ENCODE peak calls at places on chromosomes 3 and 15, in ten cellular contexts. P, F, X, Y, H, N, D, U, M and I are unnamed samples.

GRCh38 chr15:67701669-67702068 is 123.6 kb upstream of the SKOR1 start:
- DNase-seq in P (no peak), F (no peak), X (no peak), Y (no peak), H (no peak), N (no peak), D (no peak), U (peak), M (no peak), I (no peak)

GRCh38 chr3:35663471-35663870 is 24.1 kb downstream of the ARPP21 start:
- DNase-seq in P (no peak), F (no peak), X (no peak), Y (no peak), H (no peak), N (no peak), D (peak), U (no peak), M (peak), I (no peak)

GRCh38 chr3:194395201-194395600 is 3.9 kb downstream of the GP5 start:
- DNase-seq in P (no peak), F (no peak), X (no peak), Y (no peak), H (no peak), N (no peak), D (no peak), U (no peak), M (no peak), I (no peak)

GRCh38 chr15:71940004-71940588 is 129.7 kb downstream of the NR2E3 start:
- DNase-seq in P (no peak), F (no peak), X (no peak), Y (peak), H (no peak), N (no peak), D (no peak), U (peak), M (no peak), I (no peak)

GRCh38 chr3:81242871-81243270 is 518.6 kb downstream of the GBE1 start:
- DNase-seq in P (no peak), F (no peak), X (no peak), Y (no peak), H (no peak), N (peak), D (no peak), U (peak), M (no peak), I (no peak)

GRCh38 chr15:47718474-47719440 is 1.5 kb downstream of the SEMA6D start:
- DNase-seq in P (peak), F (no peak), X (peak), Y (peak), H (no peak), N (no peak), D (peak), U (peak), M (peak), I (no peak)

GRCh38 chr3:61564405-61565059 is 3.2 kb downstream of the PTPRG start:
- DNase-seq in P (peak), F (peak), X (peak), Y (peak), H (peak), N (no peak), D (peak), U (peak), M (peak), I (peak)

GRCh38 chr3:147989344-147989743 is 580.2 kb downstream of the ZIC1 start:
- DNase-seq in P (no peak), F (no peak), X (no peak), Y (no peak), H (no peak), N (no peak), D (no peak), U (no peak), M (no peak), I (no peak)

GRCh38 chr3:170869645-170870593 is at the start of gene RPL22L1:
- DNase-seq in P (peak), F (peak), X (peak), Y (peak), H (peak), N (peak), D (peak), U (peak), M (peak), I (peak)
- TF ChIP-seq CTCF in P (peak), F (peak), X (peak), Y (no peak), H (no peak), N (no peak), D (no peak), U (peak), M (no peak), I (peak)

DNA sequence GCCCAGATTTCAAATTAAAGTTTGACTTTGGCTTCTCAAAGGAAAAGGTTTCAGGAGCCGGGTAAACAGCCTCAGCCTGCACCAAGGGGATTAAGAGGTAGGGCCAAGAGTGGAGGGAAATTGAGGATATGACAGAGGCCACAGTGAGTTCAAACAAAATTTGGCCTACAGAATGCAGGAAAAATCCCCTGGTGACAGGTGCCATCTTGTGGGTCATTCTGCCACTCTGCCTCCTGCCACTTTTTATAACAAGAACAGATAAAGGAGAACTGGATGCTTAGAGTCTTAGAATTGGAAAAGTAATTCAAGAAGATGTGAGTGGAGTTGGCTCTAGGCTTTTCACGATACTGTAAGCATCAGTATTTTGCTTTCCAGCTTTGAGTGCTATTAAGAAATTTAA is 253.2 kb downstream of the NR2F2 start:
- DNase-seq in P (no peak), F (no peak), X (no peak), Y (no peak), H (no peak), N (no peak), D (no peak), U (no peak), M (no peak), I (no peak)
- TF ChIP-seq CTCF in P (no peak), F (no peak), X (no peak), Y (no peak), H (no peak), N (no peak), D (no peak), U (no peak), M (no peak), I (no peak)

GRCh38 chr15:91530279-91530678 is 323.2 kb upstream of the SLCO3A1 start:
- DNase-seq in P (no peak), F (no peak), X (no peak), Y (no peak), H (no peak), N (no peak), D (no peak), U (no peak), M (no peak), I (no peak)
- TF ChIP-seq CTCF in P (no peak), F (no peak), X (no peak), Y (no peak), H (no peak), N (no peak), D (no peak), U (no peak), M (no peak), I (no peak)

DNA sequence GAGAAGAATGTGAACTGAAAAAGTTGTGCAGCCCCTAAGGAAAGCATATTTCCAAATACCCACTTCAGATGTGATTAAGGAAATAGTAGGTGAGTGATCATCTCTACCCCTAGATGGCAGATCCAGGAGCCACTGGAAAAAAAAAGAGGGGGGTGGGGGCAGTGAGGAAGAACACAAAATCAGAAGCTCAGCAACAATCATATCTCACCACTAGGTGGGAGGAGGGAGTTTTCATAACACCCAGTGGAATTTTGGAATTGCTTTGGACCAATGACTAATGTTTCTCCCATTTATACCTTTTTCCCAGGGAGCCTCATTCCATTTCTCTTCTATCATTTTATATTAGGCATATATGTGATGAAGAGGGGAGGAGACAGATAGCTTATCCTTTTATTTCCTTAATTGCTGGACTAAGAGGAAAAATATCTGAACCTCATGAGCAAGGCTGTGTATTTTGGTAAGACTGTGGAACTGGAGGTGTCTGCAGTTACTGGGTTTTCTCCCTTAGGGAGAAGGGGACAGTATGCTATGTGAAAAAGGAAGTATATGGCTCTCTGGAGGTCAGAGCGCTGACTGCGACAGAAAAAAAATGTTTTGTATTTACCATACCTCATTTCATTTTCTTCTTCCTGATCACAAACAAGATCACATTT is 363.4 kb downstream of the GAP43 start:
- DNase-seq in P (no peak), F (no peak), X (no peak), Y (no peak), H (no peak), N (peak), D (no peak), U (peak), M (peak), I (no peak)
- TF ChIP-seq CTCF in P (no peak), F (peak), X (no peak), Y (no peak), H (no peak), N (peak), D (no peak), U (peak), M (peak), I (peak)